ENCODE peak calls at places on chromosomes 6 and 20, in ten cellular contexts. One of them, this sample, is unnamed.

GRCh38 chr6:3489961-3490621 is 33.2 kb upstream of the SLC22A23 start:
- DNase-seq in cardiac fibroblast: no peak
- DNase-seq in mesendoderm: no peak
- DNase-seq in colonic mucosa: no peak
- DNase-seq in upper lobe of right lung: no peak
- DNase-seq in choroid plexus epithelial cell: no peak
- DNase-seq in Peyer's patch: no peak
- DNase-seq in left lung: no peak
- DNase-seq in mesenchymal stem cell: no peak
- DNase-seq in skeletal muscle cell: no peak
- DNase-seq in this sample: no peak

GRCh38 chr6:90885611-90886056 is 298.8 kb upstream of the MAP3K7 start:
- DNase-seq in Peyer's patch: no peak
- DNase-seq in mesenchymal stem cell: no peak
- DNase-seq in colonic mucosa: no peak
- DNase-seq in mesendoderm: peak
- DNase-seq in left lung: no peak
- DNase-seq in cardiac fibroblast: no peak
- DNase-seq in skeletal muscle cell: no peak
- DNase-seq in choroid plexus epithelial cell: no peak
- DNase-seq in upper lobe of right lung: no peak
- DNase-seq in this sample: no peak

GRCh38 chr6:90219168-90219985 is 77.3 kb downstream of the BACH2 start:
- DNase-seq in skeletal muscle cell: peak
- DNase-seq in choroid plexus epithelial cell: peak
- DNase-seq in mesendoderm: peak
- DNase-seq in upper lobe of right lung: no peak
- DNase-seq in colonic mucosa: peak
- DNase-seq in Peyer's patch: no peak
- DNase-seq in mesenchymal stem cell: peak
- DNase-seq in cardiac fibroblast: peak
- DNase-seq in left lung: no peak
- DNase-seq in this sample: peak

GRCh38 chr6:108441141-108441540 is 119.6 kb upstream of the FOXO3 start:
- DNase-seq in Peyer's patch: no peak
- DNase-seq in choroid plexus epithelial cell: no peak
- DNase-seq in cardiac fibroblast: peak
- DNase-seq in mesendoderm: no peak
- DNase-seq in mesenchymal stem cell: no peak
- DNase-seq in skeletal muscle cell: no peak
- DNase-seq in left lung: no peak
- DNase-seq in upper lobe of right lung: no peak
- DNase-seq in colonic mucosa: no peak
- DNase-seq in this sample: peak

GRCh38 chr6:54717849-54718455 is 128.6 kb upstream of the FAM83B start:
- DNase-seq in choroid plexus epithelial cell: peak
- DNase-seq in colonic mucosa: peak
- DNase-seq in Peyer's patch: no peak
- DNase-seq in cardiac fibroblast: peak
- DNase-seq in skeletal muscle cell: no peak
- DNase-seq in mesendoderm: peak
- DNase-seq in mesenchymal stem cell: peak
- DNase-seq in left lung: no peak
- DNase-seq in upper lobe of right lung: no peak
- DNase-seq in this sample: peak

GRCh38 chr6:3841066-3841454 is 8.1 kb upstream of the FAM50B start:
- DNase-seq in left lung: no peak
- DNase-seq in choroid plexus epithelial cell: no peak
- DNase-seq in Peyer's patch: no peak
- DNase-seq in upper lobe of right lung: no peak
- DNase-seq in colonic mucosa: no peak
- DNase-seq in mesenchymal stem cell: peak
- DNase-seq in cardiac fibroblast: peak
- DNase-seq in skeletal muscle cell: no peak
- DNase-seq in mesendoderm: no peak
- DNase-seq in this sample: no peak

GRCh38 chr6:166029506-166029905 is 138.1 kb downstream of the TBXT start:
- DNase-seq in cardiac fibroblast: peak
- DNase-seq in colonic mucosa: no peak
- DNase-seq in upper lobe of right lung: no peak
- DNase-seq in mesendoderm: no peak
- DNase-seq in Peyer's patch: no peak
- DNase-seq in choroid plexus epithelial cell: peak
- DNase-seq in skeletal muscle cell: peak
- DNase-seq in mesenchymal stem cell: peak
- DNase-seq in left lung: no peak
- DNase-seq in this sample: no peak

GRCh38 chr20:33893314-33893713 is 82.2 kb downstream of the CHMP4B start:
- DNase-seq in upper lobe of right lung: no peak
- DNase-seq in left lung: no peak
- DNase-seq in mesenchymal stem cell: peak
- DNase-seq in mesendoderm: no peak
- DNase-seq in colonic mucosa: no peak
- DNase-seq in skeletal muscle cell: no peak
- DNase-seq in Peyer's patch: no peak
- DNase-seq in choroid plexus epithelial cell: peak
- DNase-seq in cardiac fibroblast: peak
- DNase-seq in this sample: peak

GRCh38 chr6:39312912-39313525 is 1.2 kb downstream of the KCNK17 start:
- DNase-seq in choroid plexus epithelial cell: no peak
- DNase-seq in mesenchymal stem cell: no peak
- DNase-seq in left lung: no peak
- DNase-seq in upper lobe of right lung: no peak
- DNase-seq in colonic mucosa: no peak
- DNase-seq in cardiac fibroblast: no peak
- DNase-seq in Peyer's patch: no peak
- DNase-seq in skeletal muscle cell: no peak
- DNase-seq in mesendoderm: no peak
- DNase-seq in this sample: no peak

GRCh38 chr6:39313526-39314272 is 520 bp downstream of the KCNK17 start:
- DNase-seq in choroid plexus epithelial cell: no peak
- DNase-seq in left lung: peak
- DNase-seq in cardiac fibroblast: no peak
- DNase-seq in Peyer's patch: no peak
- DNase-seq in mesendoderm: peak
- DNase-seq in upper lobe of right lung: no peak
- DNase-seq in skeletal muscle cell: no peak
- DNase-seq in colonic mucosa: no peak
- DNase-seq in mesenchymal stem cell: no peak
- DNase-seq in this sample: no peak

GRCh38 chr6:39317256-39317655 is 3.0 kb upstream of the KCNK17 start:
- DNase-seq in skeletal muscle cell: no peak
- DNase-seq in Peyer's patch: no peak
- DNase-seq in choroid plexus epithelial cell: no peak
- DNase-seq in upper lobe of right lung: no peak
- DNase-seq in colonic mucosa: no peak
- DNase-seq in mesenchymal stem cell: no peak
- DNase-seq in left lung: no peak
- DNase-seq in cardiac fibroblast: no peak
- DNase-seq in mesendoderm: no peak
- DNase-seq in this sample: no peak

GRCh38 chr6:39310542-39310941 is 3.7 kb downstream of the KCNK17 start:
- DNase-seq in left lung: no peak
- DNase-seq in mesenchymal stem cell: no peak
- DNase-seq in colonic mucosa: no peak
- DNase-seq in Peyer's patch: no peak
- DNase-seq in upper lobe of right lung: no peak
- DNase-seq in cardiac fibroblast: no peak
- DNase-seq in choroid plexus epithelial cell: no peak
- DNase-seq in skeletal muscle cell: no peak
- DNase-seq in mesendoderm: no peak
- DNase-seq in this sample: no peak

DNA sequence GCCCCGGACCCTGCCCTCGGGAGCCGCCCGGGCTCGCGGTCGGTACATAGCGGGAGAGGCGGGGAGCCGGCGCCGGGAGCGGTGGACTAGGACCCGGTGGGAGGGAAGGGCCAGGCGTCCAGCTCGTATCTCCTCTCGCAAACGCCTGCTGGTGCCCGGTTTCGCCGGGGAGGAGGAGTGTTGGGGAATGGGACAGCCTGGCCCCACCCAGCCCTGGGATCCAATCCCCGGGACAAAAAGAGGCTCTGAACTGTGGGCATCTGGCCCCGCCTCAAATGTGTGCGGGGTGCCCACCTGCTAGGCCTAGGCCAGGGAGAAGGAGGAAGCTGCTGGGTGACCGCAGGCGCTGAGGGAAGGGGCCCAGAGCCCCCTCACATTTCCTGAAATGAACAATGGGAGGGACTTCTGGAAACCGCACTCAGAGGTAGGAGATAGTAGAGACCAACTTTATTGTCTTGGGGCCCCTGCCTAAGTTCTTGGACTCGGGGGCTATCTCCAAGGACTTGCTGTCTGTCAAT is at the start of gene KCNK17:
- DNase-seq in skeletal muscle cell: no peak
- DNase-seq in colonic mucosa: no peak
- DNase-seq in cardiac fibroblast: no peak
- DNase-seq in upper lobe of right lung: no peak
- DNase-seq in Peyer's patch: no peak
- DNase-seq in mesenchymal stem cell: no peak
- DNase-seq in mesendoderm: peak
- DNase-seq in choroid plexus epithelial cell: no peak
- DNase-seq in left lung: peak
- DNase-seq in this sample: no peak
- H3K4me3 ChIP-seq in skeletal muscle cell: no peak
- H3K4me3 ChIP-seq in colonic mucosa: peak
- H3K4me3 ChIP-seq in cardiac fibroblast: no peak
- H3K4me3 ChIP-seq in upper lobe of right lung: peak
- H3K4me3 ChIP-seq in Peyer's patch: peak
- H3K4me3 ChIP-seq in mesenchymal stem cell: no peak
- H3K4me3 ChIP-seq in mesendoderm: peak
- H3K4me3 ChIP-seq in choroid plexus epithelial cell: no peak
- H3K4me3 ChIP-seq in left lung: peak
- H3K4me3 ChIP-seq in this sample: no peak

GRCh38 chr20:62437985-62438384 is 10.6 kb upstream of the RBBP8NL start:
- DNase-seq in mesenchymal stem cell: no peak
- DNase-seq in upper lobe of right lung: no peak
- DNase-seq in choroid plexus epithelial cell: no peak
- DNase-seq in left lung: no peak
- DNase-seq in colonic mucosa: no peak
- DNase-seq in skeletal muscle cell: no peak
- DNase-seq in mesendoderm: no peak
- DNase-seq in cardiac fibroblast: no peak
- DNase-seq in Peyer's patch: no peak
- DNase-seq in this sample: no peak
- H3K4me3 ChIP-seq in mesenchymal stem cell: no peak
- H3K4me3 ChIP-seq in upper lobe of right lung: no peak
- H3K4me3 ChIP-seq in choroid plexus epithelial cell: no peak
- H3K4me3 ChIP-seq in left lung: no peak
- H3K4me3 ChIP-seq in colonic mucosa: no peak
- H3K4me3 ChIP-seq in skeletal muscle cell: no peak
- H3K4me3 ChIP-seq in mesendoderm: no peak
- H3K4me3 ChIP-seq in cardiac fibroblast: no peak
- H3K4me3 ChIP-seq in Peyer's patch: no peak
- H3K4me3 ChIP-seq in this sample: no peak

GRCh38 chr6:10901751-10902150 is 14.9 kb downstream of the SYCP2L start:
- DNase-seq in mesendoderm: no peak
- DNase-seq in choroid plexus epithelial cell: no peak
- DNase-seq in upper lobe of right lung: no peak
- DNase-seq in left lung: no peak
- DNase-seq in cardiac fibroblast: no peak
- DNase-seq in mesenchymal stem cell: no peak
- DNase-seq in colonic mucosa: no peak
- DNase-seq in Peyer's patch: no peak
- DNase-seq in skeletal muscle cell: no peak
- DNase-seq in this sample: no peak
- H3K4me3 ChIP-seq in mesendoderm: no peak
- H3K4me3 ChIP-seq in choroid plexus epithelial cell: no peak
- H3K4me3 ChIP-seq in upper lobe of right lung: no peak
- H3K4me3 ChIP-seq in left lung: no peak
- H3K4me3 ChIP-seq in cardiac fibroblast: no peak
- H3K4me3 ChIP-seq in mesenchymal stem cell: no peak
- H3K4me3 ChIP-seq in colonic mucosa: no peak
- H3K4me3 ChIP-seq in Peyer's patch: no peak
- H3K4me3 ChIP-seq in skeletal muscle cell: no peak
- H3K4me3 ChIP-seq in this sample: no peak

DNA sequence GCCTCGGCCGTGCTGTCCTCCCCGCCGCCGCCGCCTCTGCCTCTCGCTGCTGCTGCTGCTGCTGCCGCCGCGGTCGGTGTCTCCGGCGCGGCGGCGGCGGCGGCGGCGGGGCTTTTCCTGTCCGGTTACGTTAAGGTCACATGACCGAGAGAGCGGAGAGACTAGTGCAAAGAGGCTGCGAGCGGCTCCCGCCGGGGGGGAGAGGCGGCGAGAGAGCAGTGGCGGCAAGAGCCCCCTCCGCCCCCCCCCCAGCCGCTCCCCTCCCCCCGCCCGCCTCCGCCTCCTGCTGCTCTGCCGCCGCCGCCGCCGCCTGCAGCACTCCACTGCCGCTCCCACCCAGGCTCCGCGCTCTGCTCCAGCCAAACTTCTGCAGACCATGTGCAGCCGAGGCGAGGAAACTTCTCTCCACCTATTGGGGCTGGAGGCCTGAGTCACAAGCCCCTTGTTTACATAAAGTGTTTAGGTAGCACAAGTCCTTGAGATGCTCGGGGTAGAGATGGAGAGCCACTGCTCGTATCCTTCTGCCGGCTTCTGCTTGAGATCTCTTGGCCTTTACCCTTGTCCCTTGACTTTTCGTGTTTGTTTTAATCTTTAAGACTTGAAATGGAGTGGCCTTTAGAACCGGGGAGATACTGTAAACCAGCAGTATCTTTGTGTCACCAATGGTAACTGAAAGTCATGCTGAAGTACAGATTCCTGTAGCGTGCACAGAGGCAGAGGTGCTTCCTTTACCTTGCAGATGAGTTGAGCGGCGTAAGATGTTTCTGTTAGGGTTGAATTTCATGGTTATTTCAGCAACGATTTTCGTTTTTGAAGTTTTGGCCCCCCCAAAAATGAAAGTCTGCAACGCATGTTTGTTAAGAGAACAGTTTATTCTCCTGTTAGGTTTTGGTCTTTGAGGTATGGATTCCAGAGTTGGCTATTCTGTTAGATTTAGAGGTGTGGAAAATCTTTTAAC is at the start of gene ZBTB2:
- DNase-seq in upper lobe of right lung: peak
- DNase-seq in Peyer's patch: peak
- DNase-seq in mesendoderm: peak
- DNase-seq in colonic mucosa: peak
- DNase-seq in left lung: peak
- DNase-seq in skeletal muscle cell: peak
- DNase-seq in mesenchymal stem cell: peak
- DNase-seq in choroid plexus epithelial cell: peak
- DNase-seq in cardiac fibroblast: peak
- DNase-seq in this sample: peak
- H3K4me3 ChIP-seq in upper lobe of right lung: peak
- H3K4me3 ChIP-seq in Peyer's patch: peak
- H3K4me3 ChIP-seq in mesendoderm: peak
- H3K4me3 ChIP-seq in colonic mucosa: peak
- H3K4me3 ChIP-seq in left lung: peak
- H3K4me3 ChIP-seq in skeletal muscle cell: peak
- H3K4me3 ChIP-seq in mesenchymal stem cell: peak
- H3K4me3 ChIP-seq in choroid plexus epithelial cell: peak
- H3K4me3 ChIP-seq in cardiac fibroblast: peak
- H3K4me3 ChIP-seq in this sample: peak

GRCh38 chr6:150417247-150417646 is 48.4 kb downstream of the IYD start:
- DNase-seq in mesenchymal stem cell: no peak
- DNase-seq in choroid plexus epithelial cell: no peak
- DNase-seq in upper lobe of right lung: no peak
- DNase-seq in left lung: no peak
- DNase-seq in cardiac fibroblast: no peak
- DNase-seq in Peyer's patch: no peak
- DNase-seq in colonic mucosa: no peak
- DNase-seq in mesendoderm: no peak
- DNase-seq in skeletal muscle cell: no peak
- DNase-seq in this sample: no peak
- H3K4me3 ChIP-seq in mesenchymal stem cell: no peak
- H3K4me3 ChIP-seq in choroid plexus epithelial cell: no peak
- H3K4me3 ChIP-seq in upper lobe of right lung: no peak
- H3K4me3 ChIP-seq in left lung: no peak
- H3K4me3 ChIP-seq in cardiac fibroblast: no peak
- H3K4me3 ChIP-seq in Peyer's patch: no peak
- H3K4me3 ChIP-seq in colonic mucosa: no peak
- H3K4me3 ChIP-seq in mesendoderm: no peak
- H3K4me3 ChIP-seq in skeletal muscle cell: no peak
- H3K4me3 ChIP-seq in this sample: no peak

GRCh38 chr6:32174416-32174815 is 1.5 kb downstream of the AGPAT1 start:
- DNase-seq in choroid plexus epithelial cell: no peak
- DNase-seq in mesenchymal stem cell: no peak
- DNase-seq in Peyer's patch: no peak
- DNase-seq in left lung: no peak
- DNase-seq in colonic mucosa: no peak
- DNase-seq in upper lobe of right lung: no peak
- DNase-seq in cardiac fibroblast: no peak
- DNase-seq in mesendoderm: no peak
- DNase-seq in skeletal muscle cell: no peak
- DNase-seq in this sample: no peak
- H3K4me3 ChIP-seq in choroid plexus epithelial cell: peak
- H3K4me3 ChIP-seq in mesenchymal stem cell: no peak
- H3K4me3 ChIP-seq in Peyer's patch: no peak
- H3K4me3 ChIP-seq in left lung: peak
- H3K4me3 ChIP-seq in colonic mucosa: no peak
- H3K4me3 ChIP-seq in upper lobe of right lung: no peak
- H3K4me3 ChIP-seq in cardiac fibroblast: no peak
- H3K4me3 ChIP-seq in mesendoderm: no peak
- H3K4me3 ChIP-seq in skeletal muscle cell: peak
- H3K4me3 ChIP-seq in this sample: peak